ENCODE peak calls at places on chromosomes 2 and 18, in five cellular contexts. One of them, this sample, is unnamed.
A peak's percentile ranks its signal among the peaks of the same experiment; 100 is the strongest.

GRCh38 chr2:190137561-190137960 is 75.0 kb upstream of the MSTN start:
- DNase-seq in K562: no peak
- DNase-seq in HepG2: no peak
- DNase-seq in GM12878: no peak
- DNase-seq in SK-N-SH: no peak
- DNase-seq in this sample: no peak

GRCh38 chr2:239912171-239912937 is 112.8 kb downstream of the NDUFA10 start:
- DNase-seq in K562: no peak
- DNase-seq in HepG2: no peak
- DNase-seq in GM12878: no peak
- DNase-seq in SK-N-SH: no peak
- DNase-seq in this sample: no peak

GRCh38 chr18:44696892-44697291 is 16.2 kb downstream of the SETBP1 start:
- DNase-seq in K562: peak; percentile 31
- DNase-seq in HepG2: no peak
- DNase-seq in GM12878: no peak
- DNase-seq in SK-N-SH: no peak
- DNase-seq in this sample: no peak

GRCh38 chr2:20370191-20370590 is 19.5 kb upstream of the PUM2 start:
- DNase-seq in K562: no peak
- DNase-seq in HepG2: no peak
- DNase-seq in GM12878: no peak
- DNase-seq in SK-N-SH: no peak
- DNase-seq in this sample: no peak

GRCh38 chr2:225996477-225996858 is 597.0 kb downstream of the NYAP2 start:
- DNase-seq in K562: no peak
- DNase-seq in HepG2: no peak
- DNase-seq in GM12878: no peak
- DNase-seq in SK-N-SH: no peak
- DNase-seq in this sample: no peak

GRCh38 chr2:25664531-25665307 is 8.7 kb downstream of the DTNB start:
- DNase-seq in K562: peak; percentile 26
- DNase-seq in HepG2: peak; percentile 79
- DNase-seq in GM12878: no peak
- DNase-seq in SK-N-SH: peak; percentile 64
- DNase-seq in this sample: peak; percentile 68

GRCh38 chr18:56861244-56861643 is 210.1 kb downstream of the WDR7 start:
- DNase-seq in K562: no peak
- DNase-seq in HepG2: no peak
- DNase-seq in GM12878: no peak
- DNase-seq in SK-N-SH: no peak
- DNase-seq in this sample: no peak

GRCh38 chr2:148965596-148966431 is 72.7 kb upstream of the LYPD6B start:
- DNase-seq in K562: no peak
- DNase-seq in HepG2: no peak
- DNase-seq in GM12878: peak; percentile 51
- DNase-seq in SK-N-SH: no peak
- DNase-seq in this sample: no peak

GRCh38 chr18:77899972-77900754 is 650.5 kb downstream of the GALR1 start:
- DNase-seq in K562: peak; percentile 74
- DNase-seq in HepG2: no peak
- DNase-seq in GM12878: no peak
- DNase-seq in SK-N-SH: peak; percentile 89
- DNase-seq in this sample: no peak

GRCh38 chr2:240419321-240419720 is 16.1 kb upstream of the GPC1 start:
- DNase-seq in K562: no peak
- DNase-seq in HepG2: no peak
- DNase-seq in GM12878: no peak
- DNase-seq in SK-N-SH: no peak
- DNase-seq in this sample: no peak

GRCh38 chr2:75453696-75454095 is 107.0 kb downstream of the EVA1A start:
- DNase-seq in K562: no peak
- DNase-seq in HepG2: no peak
- DNase-seq in GM12878: no peak
- DNase-seq in SK-N-SH: no peak
- DNase-seq in this sample: no peak

GRCh38 chr2:72142743-72143440 is 4.8 kb downstream of the CYP26B1 start:
- DNase-seq in K562: no peak
- DNase-seq in HepG2: no peak
- DNase-seq in GM12878: no peak
- DNase-seq in SK-N-SH: peak; percentile 61
- DNase-seq in this sample: no peak

GRCh38 chr2:199704358-199705238 is 146.4 kb downstream of the FTCDNL1 start:
- DNase-seq in K562: peak; percentile 23
- DNase-seq in HepG2: peak; percentile 53
- DNase-seq in GM12878: no peak
- DNase-seq in SK-N-SH: no peak
- DNase-seq in this sample: peak; percentile 36

GRCh38 chr2:240628507-240629418 is 3.5 kb downstream of the GPR35 start:
- DNase-seq in K562: no peak
- DNase-seq in HepG2: no peak
- DNase-seq in GM12878: no peak
- DNase-seq in SK-N-SH: peak; percentile 21
- DNase-seq in this sample: no peak

GRCh38 chr2:24466871-24467870 is 23.9 kb upstream of the NCOA1 start:
- DNase-seq in K562: no peak
- DNase-seq in HepG2: no peak
- DNase-seq in GM12878: no peak
- DNase-seq in SK-N-SH: no peak
- DNase-seq in this sample: no peak

GRCh38 chr2:7703523-7704144 is 786.4 kb downstream of the RNF144A start:
- DNase-seq in K562: no peak
- DNase-seq in HepG2: no peak
- DNase-seq in GM12878: no peak
- DNase-seq in SK-N-SH: no peak
- DNase-seq in this sample: no peak

GRCh38 chr2:20141056-20141762 is 83.7 kb downstream of the SDC1 start:
- DNase-seq in K562: peak; percentile 39
- DNase-seq in HepG2: peak; percentile 61
- DNase-seq in GM12878: no peak
- DNase-seq in SK-N-SH: no peak
- DNase-seq in this sample: peak; percentile 59

GRCh38 chr2:206250041-206250897 is 24.2 kb upstream of the ZDBF2 start:
- DNase-seq in K562: no peak
- DNase-seq in HepG2: no peak
- DNase-seq in GM12878: no peak
- DNase-seq in SK-N-SH: no peak
- DNase-seq in this sample: no peak

GRCh38 chr2:214830794-214831346 is 21.4 kb upstream of the BARD1 start:
- DNase-seq in K562: no peak
- DNase-seq in HepG2: peak; percentile 39
- DNase-seq in GM12878: no peak
- DNase-seq in SK-N-SH: no peak
- DNase-seq in this sample: no peak

GRCh38 chr2:212245868-212246267 is 292.7 kb downstream of the ERBB4 start:
- DNase-seq in K562: no peak
- DNase-seq in HepG2: no peak
- DNase-seq in GM12878: no peak
- DNase-seq in SK-N-SH: no peak
- DNase-seq in this sample: no peak

GRCh38 chr2:230346465-230346864 is 19.5 kb downstream of the SP140L start:
- DNase-seq in K562: no peak
- DNase-seq in HepG2: no peak
- DNase-seq in GM12878: no peak
- DNase-seq in SK-N-SH: no peak
- DNase-seq in this sample: no peak

GRCh38 chr2:109156052-109156451 is 27.0 kb downstream of the SH3RF3 start:
- DNase-seq in K562: no peak
- DNase-seq in HepG2: no peak
- DNase-seq in GM12878: no peak
- DNase-seq in SK-N-SH: no peak
- DNase-seq in this sample: no peak

GRCh38 chr18:70459251-70459650 is 170.4 kb downstream of the SOCS6 start:
- DNase-seq in K562: no peak
- DNase-seq in HepG2: no peak
- DNase-seq in GM12878: no peak
- DNase-seq in SK-N-SH: no peak
- DNase-seq in this sample: no peak

GRCh38 chr2:201622306-201622705 is 21.0 kb downstream of the TMEM237 start:
- DNase-seq in K562: no peak
- DNase-seq in HepG2: no peak
- DNase-seq in GM12878: no peak
- DNase-seq in SK-N-SH: no peak
- DNase-seq in this sample: no peak

GRCh38 chr18:63443820-63444219 is 21.5 kb upstream of the VPS4B start:
- DNase-seq in K562: no peak
- DNase-seq in HepG2: no peak
- DNase-seq in GM12878: no peak
- DNase-seq in SK-N-SH: no peak
- DNase-seq in this sample: no peak

GRCh38 chr18:63438181-63438580 is 15.9 kb upstream of the VPS4B start:
- DNase-seq in K562: no peak
- DNase-seq in HepG2: no peak
- DNase-seq in GM12878: no peak
- DNase-seq in SK-N-SH: no peak
- DNase-seq in this sample: no peak

GRCh38 chr18:63440219-63440618 is 17.9 kb upstream of the VPS4B start:
- DNase-seq in K562: no peak
- DNase-seq in HepG2: no peak
- DNase-seq in GM12878: no peak
- DNase-seq in SK-N-SH: no peak
- DNase-seq in this sample: no peak

GRCh38 chr18:63440897-63441296 is 18.6 kb upstream of the VPS4B start:
- DNase-seq in K562: no peak
- DNase-seq in HepG2: no peak
- DNase-seq in GM12878: no peak
- DNase-seq in SK-N-SH: no peak
- DNase-seq in this sample: no peak

GRCh38 chr18:63439334-63439733 is 17.1 kb upstream of the VPS4B start:
- DNase-seq in K562: peak; percentile 43
- DNase-seq in HepG2: peak; percentile 33
- DNase-seq in GM12878: no peak
- DNase-seq in SK-N-SH: peak; percentile 76
- DNase-seq in this sample: peak; percentile 70
- TF ChIP-seq YY1 in K562: no peak
- TF ChIP-seq YY1 in HepG2: no peak
- TF ChIP-seq YY1 in GM12878: peak; percentile 18
- TF ChIP-seq YY1 in SK-N-SH: no peak
- TF ChIP-seq YY1 in this sample: no peak

DNA sequence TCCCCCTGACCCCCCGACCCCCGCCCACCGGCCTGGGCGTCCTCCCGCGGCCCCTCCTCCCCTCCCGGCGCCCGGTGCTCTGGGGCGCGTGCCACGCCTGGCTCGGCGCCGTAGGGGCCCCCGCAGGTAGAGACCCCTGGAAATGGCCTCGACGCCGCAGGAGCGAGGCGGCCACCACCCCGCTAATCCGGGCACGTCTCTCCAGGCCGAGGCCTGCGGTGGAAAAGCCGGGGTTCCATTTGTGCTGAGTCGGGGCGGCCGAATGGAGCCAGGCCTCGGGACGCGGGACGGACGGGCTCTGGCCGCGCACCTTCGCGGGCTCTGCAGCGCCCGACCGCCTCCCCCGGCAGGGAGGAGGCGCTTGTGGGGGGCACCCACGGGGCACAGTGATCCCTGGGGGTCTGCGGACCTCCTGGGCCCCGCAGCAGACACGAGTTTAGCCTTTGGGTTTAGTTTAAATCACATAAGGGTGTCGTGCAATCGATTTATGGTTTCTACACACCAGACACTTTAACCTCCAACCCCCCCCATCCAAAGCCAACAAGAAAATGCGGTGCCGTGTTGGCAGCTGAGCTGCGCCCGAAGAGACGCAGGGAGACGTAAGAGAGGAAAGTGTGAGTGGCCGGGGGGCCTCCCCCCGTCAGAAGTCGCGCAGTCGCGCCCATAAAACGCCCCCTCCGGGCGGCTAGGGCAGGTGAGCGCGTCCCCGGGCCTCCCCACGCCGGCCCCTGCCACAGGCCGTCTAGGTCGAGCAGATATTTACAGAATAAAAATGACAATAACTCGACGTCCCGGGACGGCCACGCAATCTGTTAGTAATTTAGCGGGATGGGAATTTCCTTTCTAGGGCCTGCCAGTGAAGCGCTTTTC is 1.1 kb upstream of the NFATC1 start:
- DNase-seq in K562: no peak
- DNase-seq in HepG2: no peak
- DNase-seq in GM12878: no peak
- DNase-seq in SK-N-SH: no peak
- DNase-seq in this sample: no peak
- H3K27ac ChIP-seq in K562: peak overlapping the region; percentile 55
- H3K27ac ChIP-seq in HepG2: no peak overlapping the region
- H3K27ac ChIP-seq in GM12878: no peak overlapping the region
- H3K27ac ChIP-seq in SK-N-SH: no peak overlapping the region
- H3K27ac ChIP-seq in this sample: peak overlapping the region; percentile 71

GRCh38 chr2:101571951-101572350 is 97.0 kb upstream of the RFX8 start:
- DNase-seq in K562: no peak
- DNase-seq in HepG2: no peak
- DNase-seq in GM12878: no peak
- DNase-seq in SK-N-SH: no peak
- DNase-seq in this sample: no peak
- TF ChIP-seq ZBTB33 in K562: no peak
- TF ChIP-seq ZBTB33 in HepG2: no peak
- TF ChIP-seq ZBTB33 in GM12878: no peak
- TF ChIP-seq ZBTB33 in SK-N-SH: no peak
- TF ChIP-seq ZBTB33 in this sample: no peak

DNA sequence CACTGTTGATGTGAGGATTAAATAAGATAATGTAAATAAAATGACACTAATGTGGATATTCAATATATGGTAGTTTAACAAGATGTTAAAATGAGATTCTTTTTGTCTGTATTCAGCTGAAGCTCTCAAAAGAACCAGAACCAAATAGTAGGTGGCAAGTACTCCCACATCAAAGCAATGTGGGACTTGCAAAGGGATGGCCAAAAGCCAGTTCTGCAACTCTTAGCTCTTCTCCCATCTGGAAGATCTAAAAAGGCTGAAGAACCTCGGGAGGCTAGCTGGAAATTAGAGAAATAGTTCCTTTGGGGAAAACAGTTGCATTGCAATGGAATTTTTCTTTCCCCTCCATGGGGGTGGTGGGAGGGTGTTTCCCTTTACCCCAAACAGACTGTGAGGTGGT is 48.7 kb downstream of the FBXO48 start:
- DNase-seq in K562: no peak
- DNase-seq in HepG2: no peak
- DNase-seq in GM12878: no peak
- DNase-seq in SK-N-SH: no peak
- DNase-seq in this sample: no peak
- TF ChIP-seq YY1 in K562: no peak
- TF ChIP-seq YY1 in HepG2: no peak
- TF ChIP-seq YY1 in GM12878: no peak
- TF ChIP-seq YY1 in SK-N-SH: no peak
- TF ChIP-seq YY1 in this sample: no peak

GRCh38 chr2:171084128-171084527 is 76.6 kb downstream of the TLK1 start:
- DNase-seq in K562: no peak
- DNase-seq in HepG2: no peak
- DNase-seq in GM12878: no peak
- DNase-seq in SK-N-SH: no peak
- DNase-seq in this sample: no peak
- H3K27ac ChIP-seq in K562: peak overlapping the region; percentile 8
- H3K27ac ChIP-seq in HepG2: no peak overlapping the region
- H3K27ac ChIP-seq in GM12878: no peak overlapping the region
- H3K27ac ChIP-seq in SK-N-SH: no peak overlapping the region
- H3K27ac ChIP-seq in this sample: no peak overlapping the region

This sample was measured in HCT116.